ENCODE peak calls at places on chromosomes 11 and 22, in six cellular contexts. A is right lobe of liver; R is naive thymus-derived CD4-positive, alpha-beta T cell; U is fibroblast of mammary gland; Q is stimulated activated CD8-positive, alpha-beta memory T cell treated with anti-CD3 and anti-CD28 coated beads, Interleukin-12 subunit alpha, Interleukin-12 subunit beta, amount 100 ng/mL, for 1 hour; B is transverse colon. M is an unnamed sample.

GRCh38 chr11:34623463-34623862 is 2.6 kb downstream of the EHF start:
- DNase-seq in U (no peak), A (no peak), Q (no peak), R (no peak), B (no peak), M (no peak)

GRCh38 chr11:124454552-124454951 is 9.1 kb upstream of the OR8B8 start:
- DNase-seq in R (no peak), Q (no peak), U (no peak), B (no peak), A (no peak), M (no peak)

GRCh38 chr11:65218446-65218845 is 36.7 kb downstream of the CAPN1 start:
- DNase-seq in R (no peak), Q (no peak), A (no peak), B (no peak), U (no peak), M (no peak)

GRCh38 chr22:19853058-19853878 is 1.4 kb downstream of the GNB1L start:
- DNase-seq in B (no peak), Q (no peak), U (no peak), R (no peak), A (peak), M (no peak)

GRCh38 chr11:97860237-97860636 is 1160.5 kb upstream of the CNTN5 start:
- DNase-seq in Q (no peak), R (no peak), U (no peak), B (no peak), A (no peak), M (no peak)

GRCh38 chr22:44753189-44754042 is 1.0 kb downstream of the ARHGAP8 start:
- DNase-seq in R (no peak), A (no peak), Q (no peak), U (peak), B (no peak), M (no peak)

GRCh38 chr22:22848364-22848866 is 39.2 kb upstream of the IGLL5 start:
- DNase-seq in U (peak), A (no peak), R (peak), Q (peak), B (peak), M (peak)

GRCh38 chr11:68751331-68751856 is at the start of gene TESMIN:
- DNase-seq in U (peak), B (peak), A (peak), R (peak), Q (peak), M (peak)

GRCh38 chr11:118048472-118049370 is 28.2 kb upstream of the TMPRSS4 start:
- DNase-seq in B (no peak), U (no peak), R (no peak), A (no peak), Q (no peak), M (no peak)

GRCh38 chr11:95585752-95586077 is 203.9 kb downstream of the FAM76B start:
- DNase-seq in A (no peak), Q (no peak), U (no peak), R (no peak), B (no peak), M (no peak)

GRCh38 chr11:19711911-19712280 is 741 bp upstream of the NAV2 start:
- DNase-seq in B (peak), Q (no peak), U (no peak), R (no peak), A (no peak), M (no peak)

GRCh38 chr11:109696191-109696897 is 274.4 kb downstream of the C11orf87 start:
- DNase-seq in A (no peak), B (no peak), Q (no peak), U (peak), R (no peak), M (no peak)

GRCh38 chr11:96315476-96315875 is 27.5 kb downstream of the MAML2 start:
- DNase-seq in B (no peak), A (no peak), Q (no peak), R (no peak), U (no peak), M (no peak)

GRCh38 chr11:60872952-60873524 is 5.7 kb downstream of the ZP1 start:
- DNase-seq in A (no peak), Q (no peak), B (peak), U (peak), R (peak), M (no peak)

GRCh38 chr11:73195191-73196007 is 22.7 kb upstream of the P2RY2 start:
- DNase-seq in U (no peak), A (no peak), Q (no peak), R (no peak), B (peak), M (no peak)

GRCh38 chr22:36056980-36057379 is 28.4 kb upstream of the RBFOX2 start:
- DNase-seq in A (no peak), Q (no peak), B (no peak), R (no peak), U (peak), M (no peak)

GRCh38 chr11:125902927-125903752 is at the start of gene PUS3:
- DNase-seq in B (peak), U (peak), Q (peak), A (peak), R (peak), M (peak)

GRCh38 chr22:17284917-17285316 is 65.7 kb upstream of the ADA2 start:
- DNase-seq in B (no peak), U (no peak), Q (no peak), A (peak), R (no peak), M (no peak)

GRCh38 chr22:19803736-19804267 is 43.2 kb downstream of the TBX1 start:
- DNase-seq in R (no peak), B (no peak), Q (no peak), U (no peak), A (peak), M (no peak)

GRCh38 chr22:49303061-49303735 is 524.5 kb downstream of the BRD1 start:
- DNase-seq in R (no peak), A (no peak), Q (no peak), U (no peak), B (no peak), M (no peak)

GRCh38 chr22:24076091-24076867 is 65.2 kb downstream of the CABIN1 start:
- DNase-seq in R (no peak), B (no peak), Q (no peak), A (no peak), U (peak), M (no peak)

GRCh38 chr22:37684803-37685615 is 1.1 kb upstream of the NOL12 start:
- DNase-seq in U (no peak), Q (no peak), A (peak), B (peak), R (no peak), M (no peak)

GRCh38 chr11:103537904-103538502 is 428.8 kb downstream of the DYNC2H1 start:
- DNase-seq in U (peak), B (no peak), R (no peak), A (no peak), Q (no peak), M (no peak)

GRCh38 chr22:45253039-45253641 is 12.4 kb upstream of the KIAA0930 start:
- DNase-seq in U (no peak), R (no peak), B (no peak), Q (no peak), A (no peak), M (no peak)